ENCODE peak calls at places on chromosomes 4 and X, in seven cellular contexts. L is HCT116, T is HepG2, H is H1, Z is K562, P is GM12878, U is IMR-90. Q is an unnamed sample.

GRCh38 chr4:54228064-54228527 is 997 bp upstream of the PDGFRA start:
- DNase-seq in L (no peak), T (peak), H (peak), Z (peak), P (no peak), U (peak), Q (peak)

GRCh38 chrX:134633832-134634231 is 24.4 kb downstream of the PLAC1 start:
- DNase-seq in L (no peak), T (no peak), H (no peak), Z (no peak), P (no peak), U (no peak), Q (no peak)

GRCh38 chr4:83639849-83640493 is 104.1 kb downstream of the GPAT3 start:
- DNase-seq in L (peak), T (peak), H (peak), Z (peak), P (peak), U (peak), Q (peak)

GRCh38 chr4:142405021-142405991 is 440.8 kb downstream of the INPP4B start:
- DNase-seq in L (no peak), T (no peak), H (no peak), Z (no peak), P (peak), U (peak), Q (peak)

GRCh38 chrX:2610246-2611170 is 80.6 kb upstream of the CD99 start:
- DNase-seq in L (no peak), T (no peak), H (no peak), Z (no peak), P (no peak), U (peak), Q (no peak)

GRCh38 chr4:94714761-94715160 is 43.0 kb upstream of the BMPR1B start:
- DNase-seq in L (no peak), T (no peak), H (no peak), Z (no peak), P (no peak), U (peak), Q (no peak)

GRCh38 chrX:37998586-37999267 is 7.6 kb upstream of the SYTL5 start:
- DNase-seq in L (peak), T (no peak), H (no peak), Z (no peak), P (no peak), U (peak), Q (no peak)

GRCh38 chrX:43836435-43837184 is 45.6 kb downstream of the MAOB start:
- DNase-seq in L (peak), T (peak), H (no peak), Z (peak), P (no peak), U (peak), Q (peak)

GRCh38 chrX:135543924-135544323 is 23.5 kb downstream of the INTS6L start:
- DNase-seq in L (no peak), T (no peak), H (peak), Z (peak), P (no peak), U (no peak), Q (peak)

GRCh38 chr4:30073001-30073710 is 647.0 kb upstream of the PCDH7 start:
- DNase-seq in L (no peak), T (no peak), H (no peak), Z (no peak), P (no peak), U (no peak), Q (no peak)

GRCh38 chrX:13752141-13752540 is 17.6 kb downstream of the OFD1 start:
- DNase-seq in L (no peak), T (no peak), H (no peak), Z (no peak), P (no peak), U (no peak), Q (no peak)

GRCh38 chr4:183588169-183588675 is 70.8 kb downstream of the RWDD4 start:
- DNase-seq in L (no peak), T (no peak), H (no peak), Z (no peak), P (no peak), U (peak), Q (no peak)

GRCh38 chr4:52244103-52244772 is 193.1 kb downstream of the SPATA18 start:
- DNase-seq in L (no peak), T (no peak), H (no peak), Z (no peak), P (no peak), U (no peak), Q (no peak)

GRCh38 chrX:114800719-114801118 is 216.7 kb downstream of the IL13RA2 start:
- DNase-seq in L (peak), T (peak), H (no peak), Z (peak), P (no peak), U (peak), Q (peak)

GRCh38 chr4:21451032-21451431 is 497.5 kb downstream of the KCNIP4 start:
- DNase-seq in L (no peak), T (no peak), H (no peak), Z (no peak), P (no peak), U (peak), Q (no peak)

GRCh38 chrX:153845842-153846241 is 15.5 kb upstream of the PDZD4 start:
- DNase-seq in L (no peak), T (no peak), H (no peak), Z (no peak), P (no peak), U (no peak), Q (no peak)

GRCh38 chr4:184448828-184449227 is 25.5 kb downstream of the IRF2 start:
- DNase-seq in L (no peak), T (no peak), H (no peak), Z (no peak), P (no peak), U (peak), Q (no peak)

GRCh38 chrX:67619253-67619652 is 75.4 kb downstream of the AR start:
- DNase-seq in L (no peak), T (no peak), H (no peak), Z (no peak), P (no peak), U (peak), Q (peak)

GRCh38 chr4:107349266-107349665 is 313.2 kb upstream of the DKK2 start:
- DNase-seq in L (no peak), T (no peak), H (no peak), Z (no peak), P (no peak), U (no peak), Q (no peak)

GRCh38 chr4:52659722-52660261 is 691 bp upstream of the USP46 start:
- DNase-seq in L (no peak), T (peak), H (peak), Z (peak), P (no peak), U (no peak), Q (peak)

GRCh38 chrX:136577562-136577961 is 45.5 kb downstream of the VGLL1 start:
- DNase-seq in L (peak), T (peak), H (peak), Z (peak), P (no peak), U (peak), Q (peak)

GRCh38 chrX:10156199-10157031 is at the start of gene CLCN4:
- DNase-seq in L (peak), T (peak), H (peak), Z (no peak), P (no peak), U (no peak), Q (peak)

GRCh38 chr4:159608434-159608833 is 505.6 kb downstream of the RAPGEF2 start:
- DNase-seq in L (no peak), T (no peak), H (no peak), Z (no peak), P (no peak), U (no peak), Q (no peak)

GRCh38 chr4:14415146-14415545 is 587.1 kb upstream of the CPEB2 start:
- DNase-seq in L (no peak), T (no peak), H (no peak), Z (no peak), P (no peak), U (peak), Q (peak)

GRCh38 chr4:110193822-110194761 is 4.3 kb downstream of the ELOVL6 start:
- DNase-seq in L (peak), T (peak), H (peak), Z (peak), P (peak), U (peak), Q (peak)

GRCh38 chrX:42422961-42423360 is 355.0 kb downstream of the PPP1R2C start:
- DNase-seq in L (no peak), T (no peak), H (no peak), Z (no peak), P (no peak), U (no peak), Q (no peak)

GRCh38 chr4:69936566-69936965 is 5.7 kb downstream of the CSN1S1 start:
- DNase-seq in L (no peak), T (no peak), H (no peak), Z (no peak), P (no peak), U (no peak), Q (no peak)

GRCh38 chr4:107760281-107760947 is 40.4 kb upstream of the PAPSS1 start:
- DNase-seq in L (no peak), T (peak), H (no peak), Z (peak), P (no peak), U (peak), Q (peak)

GRCh38 chrX:11944486-11944885 is 186.4 kb downstream of the MSL3 start:
- DNase-seq in L (no peak), T (no peak), H (peak), Z (peak), P (no peak), U (peak), Q (peak)

DNA sequence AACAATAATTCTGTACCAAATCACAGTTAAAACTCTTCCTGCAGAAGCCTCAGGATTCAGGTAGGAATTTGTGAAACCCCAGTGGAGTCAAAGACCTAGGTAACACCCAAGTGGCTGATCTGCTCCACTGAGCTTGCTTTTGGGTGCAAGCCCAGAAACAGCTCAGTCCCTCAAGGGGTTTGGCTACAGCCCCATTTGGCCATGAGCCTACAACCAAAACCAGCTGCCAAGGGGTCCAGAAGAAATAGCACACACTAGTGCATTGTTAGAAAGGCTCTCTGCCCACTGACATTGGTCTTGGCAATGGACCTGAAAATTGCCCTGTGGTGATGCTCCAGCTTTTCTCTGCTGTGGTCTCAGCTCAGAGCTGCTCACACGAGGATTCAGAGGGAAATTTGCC is 577.4 kb upstream of the INTU start:
- DNase-seq in L (no peak), T (no peak), H (no peak), Z (no peak), P (no peak), U (peak), Q (no peak)
- TF ChIP-seq CEBPB in L (no peak), T (no peak), H (no peak), Z (no peak), P (no peak), U (no peak), Q (no peak)

DNA sequence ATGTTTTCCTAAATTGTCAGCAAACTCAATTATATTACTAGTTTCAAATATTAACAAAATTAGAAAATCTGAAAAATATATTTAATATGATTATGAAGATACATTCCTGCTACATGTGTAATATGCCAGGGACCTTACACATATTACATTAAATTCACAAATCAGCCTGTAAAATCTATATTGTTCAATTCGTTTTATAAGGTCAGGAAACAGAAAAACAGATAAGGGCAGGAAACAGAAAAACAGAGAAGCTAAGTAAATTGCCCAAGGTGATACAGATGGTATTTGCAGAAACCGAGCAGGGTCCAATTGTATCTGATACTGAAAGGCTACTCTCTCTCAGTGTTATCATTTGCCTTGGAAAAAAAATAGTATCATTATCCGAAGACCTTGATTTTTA is 739.0 kb downstream of the DMD start:
- DNase-seq in L (no peak), T (no peak), H (no peak), Z (no peak), P (no peak), U (no peak), Q (no peak)
- TF ChIP-seq CEBPB in L (no peak), T (no peak), H (no peak), Z (no peak), P (no peak), U (no peak), Q (no peak)

DNA sequence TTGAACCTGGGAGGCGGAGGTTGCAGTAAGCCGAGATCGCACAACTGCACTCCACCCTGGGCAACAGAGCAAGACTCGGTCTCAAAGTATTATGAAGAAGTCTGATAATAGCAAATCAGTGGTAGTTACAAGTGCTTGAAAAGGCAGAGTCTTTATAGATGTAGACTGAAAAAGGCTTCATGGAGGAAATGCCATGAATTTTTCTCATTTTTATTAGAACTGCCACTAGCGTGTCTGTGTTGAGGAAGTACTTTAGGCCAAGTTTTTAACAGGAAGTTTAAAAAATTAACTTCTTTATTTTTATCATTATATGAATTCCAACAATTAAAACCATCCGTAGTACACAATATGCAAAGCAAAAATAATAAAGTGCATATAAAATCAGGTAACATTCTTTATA is 32.8 kb upstream of the IL13RA1 start:
- DNase-seq in L (no peak), T (no peak), H (no peak), Z (no peak), P (no peak), U (no peak), Q (no peak)
- TF ChIP-seq CEBPB in L (no peak), T (no peak), H (no peak), Z (no peak), P (no peak), U (no peak), Q (no peak)

DNA sequence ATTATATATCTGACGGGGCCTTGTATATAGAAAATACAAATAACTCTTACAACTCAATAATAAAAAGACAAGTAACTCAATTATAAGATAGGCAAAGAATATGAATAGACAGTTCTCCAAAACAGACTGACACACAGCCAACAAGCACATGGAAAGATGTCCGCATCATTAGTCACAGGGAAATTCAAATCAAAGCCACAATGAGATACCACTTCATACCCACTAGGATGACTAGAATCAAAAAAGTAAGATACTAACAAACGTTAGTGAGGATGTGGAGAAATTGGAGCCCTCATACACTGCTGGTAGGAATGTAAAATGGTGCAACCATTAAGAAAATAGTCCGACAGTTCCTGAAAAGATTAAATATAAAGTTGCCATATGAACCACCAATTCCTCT is 115.7 kb downstream of the RCHY1 start:
- DNase-seq in L (no peak), T (no peak), H (no peak), Z (no peak), P (no peak), U (no peak), Q (no peak)
- TF ChIP-seq CEBPB in L (no peak), T (no peak), H (no peak), Z (no peak), P (no peak), U (no peak), Q (no peak)

Q was measured in A549.